ENCODE peak calls at places on chromosomes 12 and 14, in five cellular contexts. K, Q, Y, E and I are unnamed samples.

GRCh38 chr14:68695326-68695768 is 97.5 kb downstream of the ZFP36L1 start:
- DNase-seq in K (no peak), Q (no peak), Y (no peak), E (no peak), I (peak)

GRCh38 chr14:52067873-52068740 is 752 bp downstream of the NID2 start:
- DNase-seq in K (peak), Q (peak), Y (no peak), E (no peak), I (no peak)

GRCh38 chr12:106114084-106115068 is 24.4 kb downstream of the NUAK1 start:
- DNase-seq in K (no peak), Q (no peak), Y (no peak), E (no peak), I (no peak)

GRCh38 chr12:39571351-39571750 is 48.3 kb downstream of the ABCD2 start:
- DNase-seq in K (no peak), Q (no peak), Y (no peak), E (no peak), I (no peak)

GRCh38 chr12:19012965-19013364 is 116.6 kb upstream of the PLEKHA5 start:
- DNase-seq in K (no peak), Q (no peak), Y (no peak), E (no peak), I (no peak)

GRCh38 chr14:29222671-29223268 is 456.2 kb downstream of the FOXG1 start:
- DNase-seq in K (no peak), Q (no peak), Y (no peak), E (no peak), I (no peak)

GRCh38 chr12:47741340-47741703 is 16.0 kb upstream of the ENDOU start:
- DNase-seq in K (peak), Q (no peak), Y (peak), E (peak), I (peak)

GRCh38 chr14:83520837-83521236 is 1987.2 kb upstream of the SEL1L start:
- DNase-seq in K (no peak), Q (no peak), Y (no peak), E (no peak), I (no peak)

GRCh38 chr12:109125791-109126190 is 9.4 kb downstream of the ACACB start:
- DNase-seq in K (no peak), Q (no peak), Y (no peak), E (no peak), I (no peak)

GRCh38 chr14:70121521-70121920 is 67.2 kb downstream of the SLC8A3 start:
- DNase-seq in K (no peak), Q (no peak), Y (no peak), E (no peak), I (no peak)

GRCh38 chr14:64549805-64550538 is at the start of gene PPP1R36:
- DNase-seq in K (peak), Q (peak), Y (peak), E (no peak), I (peak)

GRCh38 chr14:55356913-55357312 is 54.7 kb downstream of the ATG14 start:
- DNase-seq in K (no peak), Q (no peak), Y (no peak), E (no peak), I (no peak)

GRCh38 chr12:102504280-102504679 is 23.9 kb upstream of the IGF1 start:
- DNase-seq in K (no peak), Q (no peak), Y (no peak), E (no peak), I (no peak)

GRCh38 chr12:110546339-110546738 is 36.8 kb downstream of the PPTC7 start:
- DNase-seq in K (no peak), Q (no peak), Y (no peak), E (no peak), I (no peak)

GRCh38 chr14:91246051-91246852 is 1.7 kb upstream of the GPR68 start:
- DNase-seq in K (no peak), Q (no peak), Y (no peak), E (no peak), I (no peak)

GRCh38 chr14:91244501-91244901 is at the start of gene GPR68:
- DNase-seq in K (peak), Q (peak), Y (peak), E (peak), I (peak)

GRCh38 chr14:91242635-91243034 is 1.9 kb downstream of the GPR68 start:
- DNase-seq in K (no peak), Q (no peak), Y (no peak), E (no peak), I (no peak)

GRCh38 chr14:91243098-91243483 is 1.4 kb downstream of the GPR68 start:
- DNase-seq in K (no peak), Q (no peak), Y (no peak), E (no peak), I (no peak)

DNA sequence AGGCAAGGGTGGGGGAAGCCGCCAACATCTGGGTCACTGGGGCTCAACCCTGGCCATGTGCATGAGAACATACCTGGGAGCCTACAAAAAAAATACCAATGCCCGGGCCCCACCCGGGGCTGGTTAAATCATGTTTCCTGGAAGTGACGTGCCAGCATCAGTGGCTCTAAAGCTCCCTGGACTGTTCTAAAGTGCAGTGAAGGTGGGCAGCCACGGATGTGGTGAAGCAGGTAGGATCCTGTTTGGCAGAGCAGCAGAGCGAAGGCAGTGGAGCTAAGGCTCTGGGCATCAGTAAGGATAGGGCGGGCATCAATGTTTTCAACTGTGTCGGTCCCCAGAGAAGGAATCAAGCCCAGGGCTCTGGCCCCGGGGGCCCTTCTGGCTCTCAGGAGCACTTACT is 525 bp upstream of the GPR68 start:
- DNase-seq in K (no peak), Q (no peak), Y (no peak), E (no peak), I (no peak)
- H3K27ac ChIP-seq in K (no peak), Q (peak), Y (peak), E (peak), I (no peak)

DNA sequence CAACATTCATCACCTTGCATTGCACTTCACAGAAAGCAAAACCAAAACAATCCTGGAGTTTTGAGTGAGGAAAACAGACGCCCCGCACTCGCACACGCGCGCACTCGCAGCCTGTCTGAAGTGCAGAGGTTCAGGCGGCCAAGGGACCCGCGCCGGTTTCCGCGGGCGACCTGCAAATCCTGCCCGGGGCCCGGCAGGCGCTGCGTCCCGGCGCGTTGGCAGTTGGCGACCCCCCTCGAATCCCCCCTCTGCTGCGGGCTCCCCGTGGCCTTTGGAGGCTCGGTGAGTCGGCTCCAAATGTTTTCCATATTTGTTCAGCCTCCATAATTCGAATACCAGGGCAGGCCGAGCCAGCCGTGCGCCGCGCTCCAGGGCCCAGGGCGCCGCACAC is at the start of gene SSPN:
- DNase-seq in K (peak), Q (peak), Y (peak), E (peak), I (peak)
- H3K27ac ChIP-seq in K (peak), Q (peak), Y (peak), E (peak), I (peak)

DNA sequence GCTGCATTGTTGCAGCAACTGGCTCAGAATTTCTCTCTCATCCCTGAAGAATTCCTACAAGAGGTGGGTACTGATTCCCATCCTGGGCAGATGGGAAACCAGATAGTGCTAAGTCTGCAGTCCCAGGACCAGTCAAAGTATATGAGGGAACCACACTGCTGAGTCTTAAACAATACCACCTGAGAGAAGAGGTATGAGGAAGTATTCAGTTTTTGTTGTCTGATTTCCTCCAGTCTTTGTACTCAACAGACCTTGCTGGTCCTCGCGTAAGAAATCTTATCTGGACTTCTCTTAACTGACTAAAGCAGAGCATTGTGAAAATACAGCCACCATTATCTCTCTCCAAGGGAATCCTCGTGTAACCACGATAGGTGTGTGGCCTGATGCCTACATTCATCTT is 3.6 kb upstream of the EDDM3A start:
- DNase-seq in K (no peak), Q (no peak), Y (no peak), E (no peak), I (no peak)
- H3K27ac ChIP-seq in K (no peak), Q (no peak), Y (no peak), E (no peak), I (no peak)

DNA sequence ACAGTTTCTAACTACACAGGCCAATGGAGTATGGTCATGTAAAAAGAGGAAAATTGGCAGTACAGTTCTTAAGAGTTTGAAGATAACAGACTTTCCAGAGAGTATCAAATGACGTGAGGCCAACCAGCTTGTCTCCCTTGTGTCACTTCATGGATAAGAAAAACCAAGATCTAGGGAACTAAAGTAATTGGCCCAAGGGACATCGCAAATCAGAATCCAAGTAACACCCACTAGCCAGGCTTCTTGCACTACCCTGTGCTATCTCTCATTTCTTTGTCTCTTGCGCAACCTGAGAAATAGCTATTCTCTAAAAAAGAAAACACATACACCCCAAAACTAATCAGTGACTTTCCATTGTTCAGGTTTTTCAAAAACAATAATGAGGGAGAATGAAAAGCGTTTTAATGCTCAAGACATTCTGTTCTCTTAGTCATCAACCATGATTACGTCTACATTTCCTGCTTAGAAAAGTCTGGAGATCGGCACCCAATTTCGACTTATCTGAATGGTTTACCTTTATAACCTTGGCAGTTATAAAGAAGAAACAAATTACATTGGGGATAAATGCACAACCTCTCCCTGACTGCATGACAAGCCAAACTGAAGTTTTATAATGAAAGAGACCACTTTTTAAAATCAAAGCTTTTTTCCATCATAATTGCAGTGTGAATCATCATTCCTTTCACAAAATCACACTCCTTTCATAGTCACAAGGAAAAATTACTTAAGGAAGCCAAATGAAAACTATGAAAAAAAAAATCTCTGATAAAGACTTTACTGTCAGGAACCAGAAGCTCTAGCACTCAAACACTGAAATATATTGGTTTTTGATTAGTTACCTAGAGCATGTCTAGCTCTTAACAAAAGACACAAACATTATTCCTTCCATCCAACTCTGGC is 42.1 kb downstream of the TMTC1 start:
- DNase-seq in K (no peak), Q (no peak), Y (no peak), E (no peak), I (no peak)
- H3K27ac ChIP-seq in K (peak), Q (peak), Y (no peak), E (no peak), I (peak)

GRCh38 chr12:67981236-67982164 is 7.7 kb upstream of the IFNG-AS1 start:
- DNase-seq in K (no peak), Q (no peak), Y (no peak), E (no peak), I (no peak)
- H3K27ac ChIP-seq in K (no peak), Q (no peak), Y (no peak), E (no peak), I (no peak)

GRCh38 chr12:122995503-122996187 is 15.2 kb downstream of the ARL6IP4 start:
- DNase-seq in K (peak), Q (peak), Y (no peak), E (no peak), I (no peak)
- H3K27ac ChIP-seq in K (no peak), Q (no peak), Y (no peak), E (no peak), I (no peak)

GRCh38 chr12:31928246-31929139 is 30.7 kb upstream of the RESF1 start:
- DNase-seq in K (no peak), Q (no peak), Y (no peak), E (no peak), I (no peak)
- H3K27ac ChIP-seq in K (no peak), Q (peak), Y (no peak), E (no peak), I (no peak)

DNA sequence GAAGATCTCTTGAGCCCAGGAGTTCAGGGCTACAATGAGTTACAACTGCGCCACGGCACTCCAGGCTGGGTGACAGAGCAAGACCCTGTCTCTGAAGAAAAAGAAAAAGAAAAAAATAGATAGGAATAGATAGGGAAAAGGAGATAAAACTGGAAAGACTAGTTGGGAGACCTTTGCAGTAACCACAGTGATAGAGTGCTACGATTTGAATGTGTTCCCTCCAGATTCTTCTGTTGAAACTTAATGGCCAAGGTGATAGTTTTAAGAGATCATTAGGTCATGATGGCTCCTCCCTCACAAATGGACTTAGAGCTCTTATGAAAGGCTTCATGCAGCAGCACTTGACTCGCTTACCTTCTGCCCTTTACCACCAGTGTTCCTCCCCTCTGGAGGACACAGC is 13.5 kb upstream of the ATF1 start:
- DNase-seq in K (no peak), Q (no peak), Y (no peak), E (no peak), I (no peak)
- H3K27ac ChIP-seq in K (no peak), Q (no peak), Y (no peak), E (no peak), I (no peak)